ENCODE peak calls at places on chromosomes 6 and 20, in six cellular contexts. P is bronchial epithelial cell; B is heart right ventricle; W is mesendoderm; K is adipocyte; F is activated CD4-positive, alpha-beta T cell treated with anti-CD3 and anti-CD28 coated beads, Interleukin-2, amount 50 U/mL, for 4 hours. A is an unnamed sample.
A peak's percentile ranks its signal among the peaks of the same experiment; 100 is the strongest.

GRCh38 chr6:165110871-165111270 is 198.5 kb downstream of the C6orf118 start:
- DNase-seq in P (no peak), B (no peak), W (no peak), K (no peak), F (no peak), A (no peak)

GRCh38 chr6:169665289-169665688 is 36.5 kb downstream of the WDR27 start:
- DNase-seq in P (peak; percentile 63), B (no peak), W (no peak), K (no peak), F (no peak), A (no peak)

GRCh38 chr20:46012926-46013825 is 4.5 kb downstream of the MMP9 start:
- DNase-seq in P (no peak), B (no peak), W (no peak), K (no peak), F (no peak), A (no peak)

GRCh38 chr20:25040438-25040831 is 17.5 kb downstream of the ACSS1 start:
- DNase-seq in P (no peak), B (no peak), W (no peak), K (peak; percentile 38), F (no peak), A (no peak)

GRCh38 chr6:85798934-85799490 is 156.3 kb upstream of the SYNCRIP start:
- DNase-seq in P (peak; percentile 69), B (no peak), W (peak; percentile 5), K (no peak), F (no peak), A (no peak)

GRCh38 chr20:11234181-11234969 is 560.6 kb upstream of the JAG1 start:
- DNase-seq in P (no peak), B (no peak), W (no peak), K (no peak), F (no peak), A (no peak)

GRCh38 chr6:104629826-104630225 is 229.9 kb downstream of the HACE1 start:
- DNase-seq in P (no peak), B (no peak), W (no peak), K (no peak), F (no peak), A (no peak)

GRCh38 chr6:87742106-87742505 is 40.1 kb upstream of the AKIRIN2 start:
- DNase-seq in P (no peak), B (no peak), W (no peak), K (no peak), F (peak; percentile 12), A (no peak)

GRCh38 chr6:109687271-109687721 is 3.7 kb downstream of the AK9 start:
- DNase-seq in P (peak; percentile 96), B (no peak), W (no peak), K (peak; percentile 54), F (no peak), A (no peak)

GRCh38 chr20:23350855-23351838 is 556 bp downstream of the NXT1 start:
- DNase-seq in P (peak; percentile 61), B (no peak), W (peak; percentile 81), K (peak; percentile 76), F (peak; percentile 51), A (no peak)

GRCh38 chr6:32439708-32440214 is at the start of gene HLA-DRA:
- DNase-seq in P (peak; percentile 67), B (no peak), W (peak; percentile 77), K (peak; percentile 70), F (no peak), A (no peak)

A was measured in cerebellar nuclear complex.